ENCODE peak calls at places on chromosomes 7 and 10, in four cellular contexts. J is K562, D is HepG2, P is GM12878. H is an unnamed sample.

GRCh38 chr10:129993621-129994020 is 29.5 kb upstream of the EBF3 start:
- DNase-seq in P (no peak), J (no peak), D (no peak), H (no peak)

GRCh38 chr10:88337134-88337533 is 246.0 kb downstream of the RNLS start:
- DNase-seq in D (no peak), P (no peak), J (no peak), H (no peak)

GRCh38 chr10:1664565-1664964 is 72.8 kb downstream of the ADARB2 start:
- DNase-seq in J (no peak), P (no peak), D (no peak), H (no peak)

GRCh38 chr10:124091646-124092269 is 1.6 kb downstream of the CHST15 start:
- DNase-seq in D (no peak), J (no peak), P (no peak), H (no peak)

GRCh38 chr10:99532687-99533495 is at the start of gene NKX2-3:
- DNase-seq in P (no peak), J (peak; percentile 57), D (no peak), H (peak; percentile 93)

GRCh38 chr10:113357688-113358306 is 195.1 kb upstream of the HABP2 start:
- DNase-seq in D (no peak), P (no peak), J (no peak), H (no peak)

GRCh38 chr7:38105874-38106483 is 72.1 kb upstream of the STARD3NL start:
- DNase-seq in J (peak; percentile 50), D (peak; percentile 35), P (no peak), H (peak; percentile 47)

GRCh38 chr7:73893342-73894101 is 32.6 kb downstream of the TMEM270 start:
- DNase-seq in J (no peak), D (no peak), P (no peak), H (no peak)

GRCh38 chr7:65387893-65388292 is 14.2 kb downstream of the ZNF92 start:
- DNase-seq in J (no peak), P (peak; percentile 20), D (no peak), H (no peak)

GRCh38 chr7:140298213-140298612 is 100.1 kb downstream of the SLC37A3 start:
- DNase-seq in P (no peak), D (no peak), J (peak; percentile 36), H (no peak)

GRCh38 chr7:123570390-123571182 is 13.0 kb upstream of the NDUFA5 start:
- DNase-seq in D (no peak), J (no peak), P (no peak), H (no peak)

GRCh38 chr7:154375956-154376355 is 323.8 kb downstream of the DPP6 start:
- DNase-seq in P (no peak), J (no peak), D (no peak), H (no peak)

GRCh38 chr10:118342638-118343020 is 505 bp upstream of the FAM204A start:
- DNase-seq in J (peak; percentile 12), D (peak; percentile 5), P (no peak), H (no peak)

GRCh38 chr7:24069751-24070150 is 214.2 kb upstream of the NPY start:
- DNase-seq in D (no peak), J (no peak), P (no peak), H (no peak)

GRCh38 chr10:125694874-125695273 is 11.9 kb upstream of the TEX36 start:
- DNase-seq in D (no peak), J (no peak), P (no peak), H (no peak)

GRCh38 chr10:33042565-33042964 is 84.5 kb upstream of the ITGB1 start:
- DNase-seq in D (no peak), P (no peak), J (no peak), H (no peak)

GRCh38 chr7:38476764-38477163 is 154.4 kb downstream of the AMPH start:
- DNase-seq in J (no peak), P (no peak), D (no peak), H (no peak)

GRCh38 chr7:136275794-136276193 is 298.6 kb upstream of the MTPN start:
- DNase-seq in D (no peak), J (no peak), P (no peak), H (no peak)

GRCh38 chr10:97928897-97929296 is 79.3 kb downstream of the GOLGA7B start:
- DNase-seq in D (no peak), J (no peak), P (no peak), H (no peak)

DNA sequence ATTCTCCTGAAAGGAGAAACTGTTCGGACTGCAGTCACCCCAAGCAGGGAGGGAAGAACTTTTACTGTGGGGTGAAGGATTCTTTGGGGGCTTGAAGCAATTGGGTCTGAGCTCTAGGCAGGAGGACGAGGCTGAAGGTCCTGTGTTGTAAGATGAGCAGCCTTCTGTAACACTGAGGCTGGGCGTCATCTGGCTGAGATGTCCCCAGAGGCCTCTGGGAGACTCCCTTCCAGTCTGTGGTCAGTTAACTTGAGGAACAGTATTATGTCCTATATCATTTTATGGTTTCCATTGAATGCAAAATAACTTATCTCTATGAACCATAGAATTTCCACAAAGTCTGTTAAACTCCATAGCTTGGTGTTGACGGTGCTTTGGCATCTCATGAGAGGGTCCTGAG is 26.3 kb downstream of the FIGNL1 start:
- DNase-seq in J (no peak), P (no peak), D (no peak), H (no peak)
- TF ChIP-seq SP1 in J (no peak), P (no peak), D (no peak), H (no peak)

GRCh38 chr7:69599879-69600764 is 1.8 kb downstream of the AUTS2 start:
- DNase-seq in P (no peak), D (no peak), J (no peak), H (no peak)
- TF ChIP-seq BHLHE40 in P (no peak), D (no peak), J (no peak), H (no peak)

DNA sequence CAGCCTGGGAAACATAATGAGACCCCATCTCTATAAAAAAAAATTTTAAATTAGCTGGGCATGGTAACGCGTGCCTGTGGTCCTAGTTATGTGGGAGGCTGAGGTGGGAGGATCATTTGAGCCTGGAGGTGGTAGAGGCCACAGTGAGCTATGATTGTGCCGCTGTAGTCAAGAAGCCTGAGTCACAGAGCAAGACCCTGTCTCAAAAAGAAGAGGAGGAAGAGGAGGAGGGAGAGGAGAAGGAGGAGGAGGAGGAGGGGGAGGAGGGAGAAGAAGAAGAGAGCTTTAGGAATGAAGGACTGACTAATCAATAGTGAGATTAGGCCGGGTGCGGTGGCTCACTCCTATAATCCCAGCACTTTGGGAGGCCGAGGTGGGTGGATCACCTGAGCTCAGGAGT is 111.8 kb upstream of the KMT2E start:
- DNase-seq in J (no peak), D (no peak), P (no peak), H (no peak)
- TF ChIP-seq SP1 in J (no peak), D (no peak), P (no peak), H (no peak)

GRCh38 chr7:158165711-158166110 is 421.9 kb downstream of the PTPRN2 start:
- DNase-seq in P (no peak), J (no peak), D (no peak), H (no peak)

GRCh38 chr7:158167373-158167772 is 420.2 kb downstream of the PTPRN2 start:
- DNase-seq in J (no peak), P (no peak), D (no peak), H (no peak)

GRCh38 chr7:158164101-158165095 is 423.2 kb downstream of the PTPRN2 start:
- DNase-seq in P (no peak), J (no peak), D (no peak), H (no peak)

GRCh38 chr7:158161194-158161593 is 426.4 kb downstream of the PTPRN2 start:
- DNase-seq in D (peak; percentile 18), J (no peak), P (no peak), H (no peak)

DNA sequence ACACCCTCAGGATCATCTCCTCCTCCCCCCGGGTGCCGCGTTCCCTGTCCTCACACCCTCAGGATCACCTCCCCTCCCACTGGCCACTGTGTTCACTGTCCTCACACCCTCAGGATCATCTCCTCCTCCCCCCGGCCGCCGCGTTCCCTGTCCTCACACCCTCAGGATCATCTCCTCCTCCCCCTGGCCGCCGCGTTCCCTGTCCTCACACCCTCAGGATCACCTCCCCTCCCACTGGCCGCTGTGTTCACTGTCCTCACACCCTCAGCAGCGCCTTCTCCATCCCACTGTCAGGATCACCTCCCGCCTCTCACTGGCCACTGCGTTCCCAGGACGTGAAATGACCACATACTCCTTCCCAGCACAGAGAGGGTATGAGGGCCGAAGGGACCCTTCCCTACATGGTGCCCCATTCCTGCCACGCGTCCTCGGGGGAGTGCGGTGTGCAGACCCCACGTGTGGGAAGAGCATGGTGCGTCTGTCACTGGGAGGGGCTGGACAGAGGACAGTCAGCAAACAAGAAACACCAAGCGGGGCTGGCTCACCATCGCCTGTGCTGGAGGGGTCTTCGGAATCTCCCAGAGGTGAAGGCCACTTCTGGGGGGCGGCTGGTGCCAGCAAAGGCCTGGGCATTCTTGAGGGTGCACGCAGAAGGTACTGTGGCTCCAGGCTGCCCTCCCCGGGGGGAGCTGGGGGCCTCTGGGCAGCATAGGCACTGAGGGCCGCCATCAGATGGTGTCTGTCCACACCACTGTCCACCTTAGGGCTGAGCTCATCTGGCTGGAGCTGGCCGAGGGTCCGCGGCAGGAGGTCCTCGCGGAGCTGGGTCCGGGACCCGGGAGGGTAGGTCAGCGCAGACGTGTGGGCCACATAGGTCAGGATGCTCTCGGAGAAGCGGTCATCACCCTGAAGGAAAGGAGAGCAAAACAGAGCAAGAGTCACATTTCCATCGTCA is 421.0 kb downstream of the PTPRN2 start:
- DNase-seq in J (no peak), P (no peak), D (no peak), H (no peak)
- TF ChIP-seq BHLHE40 in J (no peak), P (no peak), D (no peak), H (no peak)

GRCh38 chr10:69449841-69450240 is 1.4 kb upstream of the TSPAN15 start:
- DNase-seq in P (no peak), D (peak; percentile 73), J (peak; percentile 70), H (peak; percentile 73)

GRCh38 chr10:69453759-69454158 is 2.5 kb downstream of the TSPAN15 start:
- DNase-seq in P (no peak), J (no peak), D (no peak), H (no peak)

GRCh38 chr10:69452676-69453415 is 1.6 kb downstream of the TSPAN15 start:
- DNase-seq in P (no peak), J (no peak), D (no peak), H (no peak)

GRCh38 chr10:69451209-69451783 is at the start of gene TSPAN15:
- DNase-seq in D (peak; percentile 68), J (peak; percentile 95), P (peak; percentile 45), H (peak; percentile 94)

DNA sequence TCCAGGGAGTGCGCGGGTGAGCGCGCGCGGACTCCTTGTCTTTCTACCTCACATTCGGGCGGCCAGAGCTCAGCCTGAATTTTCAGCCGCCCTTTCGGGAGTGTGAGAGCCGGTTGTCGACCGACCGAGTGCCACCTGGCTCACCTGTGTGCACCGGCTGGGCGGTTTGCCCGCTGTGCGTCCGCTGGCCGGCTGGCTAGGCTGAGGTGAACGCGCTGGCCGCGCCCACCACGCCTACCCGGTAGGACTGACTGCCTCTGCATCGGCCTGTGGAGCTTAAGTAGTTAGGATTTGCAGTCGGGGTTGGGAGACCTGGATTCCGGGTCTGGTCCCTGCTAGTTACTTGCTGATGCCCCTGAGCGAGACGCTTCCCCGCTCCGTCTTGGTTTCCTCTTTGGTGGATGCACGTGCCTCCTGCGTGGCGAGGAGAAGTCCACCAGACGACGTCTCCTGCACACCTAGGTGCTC is 553 bp downstream of the TSPAN15 start:
- DNase-seq in D (no peak), J (no peak), P (no peak), H (peak; percentile 37)
- TF ChIP-seq SP1 in D (no peak), J (no peak), P (no peak), H (no peak)

DNA sequence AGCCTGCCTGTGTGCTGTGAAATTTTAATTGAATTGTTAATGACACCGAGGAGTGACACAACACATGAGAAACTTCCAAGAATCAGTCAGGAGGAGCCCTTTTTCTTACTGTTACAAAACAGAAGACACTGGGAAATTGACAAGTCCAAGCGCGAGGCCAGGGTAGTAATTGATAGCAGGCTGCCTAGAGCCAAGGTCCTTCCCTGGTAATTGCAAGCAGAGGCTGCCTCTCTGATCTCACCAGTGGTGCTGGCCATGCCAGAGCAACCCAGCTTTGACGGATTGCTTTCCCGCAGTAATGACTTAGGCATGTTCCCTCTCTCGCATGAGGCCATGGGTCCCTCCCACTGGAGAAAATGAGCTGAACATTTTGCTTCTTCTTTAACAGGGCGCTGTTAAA is 111.5 kb downstream of the LRMDA start:
- DNase-seq in P (no peak), D (no peak), J (no peak), H (peak; percentile 32)
- TF ChIP-seq BHLHE40 in P (no peak), D (no peak), J (no peak), H (no peak)